ENCODE peak calls at places on chromosomes 5 and 9, in five cellular contexts. L is small intestine, Y is GM23248, H is left ventricle myocardium inferior, S is AG08396. I is an unnamed sample.

GRCh38 chr5:180806351-180807011 is 3.9 kb upstream of the MGAT1 start:
- DNase-seq in L (no peak), Y (no peak), H (no peak), S (no peak), I (no peak)

GRCh38 chr5:133520062-133520461 is 92.3 kb downstream of the FSTL4 start:
- DNase-seq in L (no peak), Y (no peak), H (no peak), S (no peak), I (no peak)

GRCh38 chr9:12716823-12717222 is 23.6 kb downstream of the TYRP1 start:
- DNase-seq in L (no peak), Y (peak), H (no peak), S (no peak), I (no peak)

GRCh38 chr9:34500623-34501267 is 22.0 kb downstream of the ENHO start:
- DNase-seq in L (peak), Y (peak), H (peak), S (peak), I (peak)

GRCh38 chr5:151182976-151183375 is 25.4 kb upstream of the ANXA6 start:
- DNase-seq in L (no peak), Y (no peak), H (no peak), S (no peak), I (no peak)

GRCh38 chr5:126871441-126871840 is 94.5 kb downstream of the LMNB1 start:
- DNase-seq in L (no peak), Y (peak), H (no peak), S (no peak), I (no peak)

GRCh38 chr5:96193946-96194345 is 232.3 kb upstream of the ELL2 start:
- DNase-seq in L (peak), Y (no peak), H (no peak), S (no peak), I (no peak)

GRCh38 chr9:134870311-134870694 is 10.3 kb upstream of the FCN2 start:
- DNase-seq in L (no peak), Y (no peak), H (no peak), S (no peak), I (peak)

GRCh38 chr5:68424799-68425537 is 209.4 kb downstream of the PIK3R1 start:
- DNase-seq in L (peak), Y (peak), H (no peak), S (no peak), I (no peak)

GRCh38 chr9:92064711-92065110 is 50.5 kb downstream of the SPTLC1 start:
- DNase-seq in L (no peak), Y (peak), H (no peak), S (peak), I (no peak)

GRCh38 chr5:78597858-78598415 is 50.6 kb downstream of the LHFPL2 start:
- DNase-seq in L (no peak), Y (peak), H (no peak), S (no peak), I (no peak)

GRCh38 chr9:127185931-127186781 is 63.7 kb upstream of the ANGPTL2 start:
- DNase-seq in L (no peak), Y (peak), H (peak), S (peak), I (peak)

GRCh38 chr9:5628183-5628529 is 751 bp upstream of the RIC1 start:
- DNase-seq in L (no peak), Y (no peak), H (no peak), S (no peak), I (no peak)

GRCh38 chr5:77367733-77368132 is 124.4 kb downstream of the WDR41 start:
- DNase-seq in L (no peak), Y (peak), H (no peak), S (no peak), I (no peak)

GRCh38 chr5:141814064-141814982 is 63.9 kb downstream of the PCDH1 start:
- DNase-seq in L (peak), Y (peak), H (peak), S (peak), I (no peak)

GRCh38 chr5:168163966-168164365 is 127.5 kb upstream of the WWC1 start:
- DNase-seq in L (peak), Y (no peak), H (no peak), S (no peak), I (no peak)

GRCh38 chr9:121267689-121268597 is at the start of gene GSN:
- DNase-seq in L (peak), Y (peak), H (peak), S (peak), I (peak)

GRCh38 chr5:66223637-66224036 is 79.5 kb downstream of the SREK1 start:
- DNase-seq in L (no peak), Y (peak), H (no peak), S (no peak), I (no peak)

GRCh38 chr5:173917788-173918786 is 29.9 kb downstream of the CPEB4 start:
- DNase-seq in L (peak), Y (peak), H (no peak), S (peak), I (peak)

GRCh38 chr5:81789033-81789432 is 38.1 kb upstream of the SSBP2 start:
- DNase-seq in L (no peak), Y (peak), H (no peak), S (no peak), I (no peak)

GRCh38 chr9:116087751-116088194 is 65.8 kb upstream of the PAPPA start:
- DNase-seq in L (no peak), Y (peak), H (no peak), S (peak), I (no peak)

GRCh38 chr5:68086857-68087256 is 128.7 kb upstream of the PIK3R1 start:
- DNase-seq in L (no peak), Y (peak), H (peak), S (peak), I (peak)

GRCh38 chr5:135222771-135223170 is 176.3 kb downstream of the MACROH2A1 start:
- DNase-seq in L (no peak), Y (no peak), H (no peak), S (no peak), I (peak)

GRCh38 chr5:167944121-167944858 is 347.2 kb upstream of the WWC1 start:
- DNase-seq in L (no peak), Y (no peak), H (peak), S (no peak), I (no peak)

GRCh38 chr5:154358410-154359221 is 87.2 kb upstream of the SAP30L start:
- DNase-seq in L (no peak), Y (no peak), H (no peak), S (no peak), I (no peak)

GRCh38 chr9:137192859-137193258 is 4.4 kb downstream of the SSNA1 start:
- DNase-seq in L (no peak), Y (no peak), H (no peak), S (no peak), I (no peak)

GRCh38 chr9:86685556-86685955 is 261.8 kb downstream of the GAS1 start:
- DNase-seq in L (no peak), Y (peak), H (no peak), S (no peak), I (no peak)

GRCh38 chr9:124321416-124321815 is 63.7 kb downstream of the NEK6 start:
- DNase-seq in L (no peak), Y (no peak), H (no peak), S (no peak), I (no peak)

GRCh38 chr5:111345731-111346130 is 121.5 kb downstream of the CAMK4 start:
- DNase-seq in L (no peak), Y (peak), H (no peak), S (no peak), I (no peak)

I was measured in sciatic nerve.